ENCODE peak calls at places on chromosomes 4 and X, in ten cellular contexts. One of them, this sample, is unnamed.

GRCh38 chr4:179112441-179113170 is 1670.4 kb upstream of the AGA start:
- DNase-seq in astrocyte of the cerebellum: no peak
- DNase-seq in sigmoid colon: no peak
- DNase-seq in AG04449: no peak
- DNase-seq in A549: no peak
- DNase-seq in astrocyte of the spinal cord: no peak
- DNase-seq in HepG2: no peak
- DNase-seq in tibial artery: no peak
- DNase-seq in pancreas: no peak
- DNase-seq in lung: no peak
- DNase-seq in this sample: no peak

GRCh38 chrX:17535229-17535628 is 160.2 kb downstream of the NHS start:
- DNase-seq in astrocyte of the cerebellum: no peak
- DNase-seq in sigmoid colon: no peak
- DNase-seq in AG04449: no peak
- DNase-seq in A549: peak; percentile 46
- DNase-seq in astrocyte of the spinal cord: no peak
- DNase-seq in HepG2: peak; percentile 18
- DNase-seq in tibial artery: no peak
- DNase-seq in pancreas: peak; percentile 58
- DNase-seq in lung: no peak
- DNase-seq in this sample: peak; percentile 56

GRCh38 chrX:66622209-66622608 is 16.7 kb downstream of the EDA2R start:
- DNase-seq in astrocyte of the cerebellum: no peak
- DNase-seq in sigmoid colon: no peak
- DNase-seq in AG04449: no peak
- DNase-seq in A549: no peak
- DNase-seq in astrocyte of the spinal cord: no peak
- DNase-seq in HepG2: no peak
- DNase-seq in tibial artery: no peak
- DNase-seq in pancreas: no peak
- DNase-seq in lung: no peak
- DNase-seq in this sample: no peak

GRCh38 chrX:48458711-48459110 is 11.3 kb downstream of the SLC38A5 start:
- DNase-seq in astrocyte of the cerebellum: no peak
- DNase-seq in sigmoid colon: no peak
- DNase-seq in AG04449: no peak
- DNase-seq in A549: no peak
- DNase-seq in astrocyte of the spinal cord: no peak
- DNase-seq in HepG2: no peak
- DNase-seq in tibial artery: no peak
- DNase-seq in pancreas: no peak
- DNase-seq in lung: no peak
- DNase-seq in this sample: no peak

GRCh38 chr4:73451404-73451803 is 15.4 kb downstream of the AFP start:
- DNase-seq in astrocyte of the cerebellum: peak; percentile 89
- DNase-seq in sigmoid colon: no peak
- DNase-seq in AG04449: no peak
- DNase-seq in A549: peak; percentile 4
- DNase-seq in astrocyte of the spinal cord: peak; percentile 93
- DNase-seq in HepG2: no peak
- DNase-seq in tibial artery: no peak
- DNase-seq in pancreas: no peak
- DNase-seq in lung: no peak
- DNase-seq in this sample: no peak

GRCh38 chr4:124191329-124191728 is 521.2 kb downstream of the ANKRD50 start:
- DNase-seq in astrocyte of the cerebellum: no peak
- DNase-seq in sigmoid colon: no peak
- DNase-seq in AG04449: no peak
- DNase-seq in A549: no peak
- DNase-seq in astrocyte of the spinal cord: no peak
- DNase-seq in HepG2: no peak
- DNase-seq in tibial artery: no peak
- DNase-seq in pancreas: no peak
- DNase-seq in lung: no peak
- DNase-seq in this sample: no peak

GRCh38 chrX:11423362-11423818 is 130.2 kb downstream of the AMELX start:
- DNase-seq in astrocyte of the cerebellum: peak; percentile 52
- DNase-seq in sigmoid colon: no peak
- DNase-seq in AG04449: no peak
- DNase-seq in A549: peak; percentile 1
- DNase-seq in astrocyte of the spinal cord: peak; percentile 76
- DNase-seq in HepG2: no peak
- DNase-seq in tibial artery: peak; percentile 33
- DNase-seq in pancreas: peak; percentile 20
- DNase-seq in lung: peak; percentile 33
- DNase-seq in this sample: peak; percentile 22

GRCh38 chr4:151951727-151952078 is 190.9 kb upstream of the GATB start:
- DNase-seq in astrocyte of the cerebellum: no peak
- DNase-seq in sigmoid colon: no peak
- DNase-seq in AG04449: no peak
- DNase-seq in A549: no peak
- DNase-seq in astrocyte of the spinal cord: no peak
- DNase-seq in HepG2: no peak
- DNase-seq in tibial artery: no peak
- DNase-seq in pancreas: no peak
- DNase-seq in lung: no peak
- DNase-seq in this sample: no peak

GRCh38 chrX:129706395-129707072 is 32.2 kb upstream of the XPNPEP2 start:
- DNase-seq in astrocyte of the cerebellum: no peak
- DNase-seq in sigmoid colon: no peak
- DNase-seq in AG04449: no peak
- DNase-seq in A549: no peak
- DNase-seq in astrocyte of the spinal cord: peak; percentile 5
- DNase-seq in HepG2: no peak
- DNase-seq in tibial artery: peak; percentile 41
- DNase-seq in pancreas: peak; percentile 22
- DNase-seq in lung: no peak
- DNase-seq in this sample: no peak

GRCh38 chrX:45011131-45011530 is 138.1 kb downstream of the KDM6A start:
- DNase-seq in astrocyte of the cerebellum: no peak
- DNase-seq in sigmoid colon: no peak
- DNase-seq in AG04449: no peak
- DNase-seq in A549: peak; percentile 44
- DNase-seq in astrocyte of the spinal cord: peak; percentile 55
- DNase-seq in HepG2: no peak
- DNase-seq in tibial artery: no peak
- DNase-seq in pancreas: no peak
- DNase-seq in lung: no peak
- DNase-seq in this sample: no peak

GRCh38 chr4:82688091-82688815 is 110.3 kb downstream of the SCD5 start:
- DNase-seq in astrocyte of the cerebellum: no peak
- DNase-seq in sigmoid colon: no peak
- DNase-seq in AG04449: no peak
- DNase-seq in A549: no peak
- DNase-seq in astrocyte of the spinal cord: no peak
- DNase-seq in HepG2: no peak
- DNase-seq in tibial artery: no peak
- DNase-seq in pancreas: no peak
- DNase-seq in lung: no peak
- DNase-seq in this sample: no peak

GRCh38 chr4:53169695-53170617 is 195.9 kb downstream of the SCFD2 start:
- DNase-seq in astrocyte of the cerebellum: no peak
- DNase-seq in sigmoid colon: no peak
- DNase-seq in AG04449: no peak
- DNase-seq in A549: no peak
- DNase-seq in astrocyte of the spinal cord: no peak
- DNase-seq in HepG2: no peak
- DNase-seq in tibial artery: no peak
- DNase-seq in pancreas: no peak
- DNase-seq in lung: no peak
- DNase-seq in this sample: no peak

GRCh38 chrX:2608638-2609430 is 82.3 kb upstream of the CD99 start:
- DNase-seq in astrocyte of the cerebellum: peak; percentile 28
- DNase-seq in sigmoid colon: peak; percentile 91
- DNase-seq in AG04449: no peak
- DNase-seq in A549: peak; percentile 89
- DNase-seq in astrocyte of the spinal cord: peak; percentile 82
- DNase-seq in HepG2: peak; percentile 72
- DNase-seq in tibial artery: peak; percentile 81
- DNase-seq in pancreas: peak; percentile 87
- DNase-seq in lung: peak; percentile 90
- DNase-seq in this sample: peak; percentile 96

GRCh38 chr4:83782591-83782990 is 246.7 kb downstream of the GPAT3 start:
- DNase-seq in astrocyte of the cerebellum: no peak
- DNase-seq in sigmoid colon: no peak
- DNase-seq in AG04449: no peak
- DNase-seq in A549: no peak
- DNase-seq in astrocyte of the spinal cord: no peak
- DNase-seq in HepG2: no peak
- DNase-seq in tibial artery: no peak
- DNase-seq in pancreas: no peak
- DNase-seq in lung: no peak
- DNase-seq in this sample: no peak

GRCh38 chr4:57172065-57172464 is 61.9 kb upstream of the IGFBP7 start:
- DNase-seq in astrocyte of the cerebellum: no peak
- DNase-seq in sigmoid colon: no peak
- DNase-seq in AG04449: no peak
- DNase-seq in A549: no peak
- DNase-seq in astrocyte of the spinal cord: no peak
- DNase-seq in HepG2: no peak
- DNase-seq in tibial artery: no peak
- DNase-seq in pancreas: no peak
- DNase-seq in lung: no peak
- DNase-seq in this sample: no peak

GRCh38 chr4:16136771-16137170 is 52.9 kb upstream of the PROM1 start:
- DNase-seq in astrocyte of the cerebellum: no peak
- DNase-seq in sigmoid colon: no peak
- DNase-seq in AG04449: no peak
- DNase-seq in A549: no peak
- DNase-seq in astrocyte of the spinal cord: no peak
- DNase-seq in HepG2: no peak
- DNase-seq in tibial artery: no peak
- DNase-seq in pancreas: no peak
- DNase-seq in lung: no peak
- DNase-seq in this sample: no peak

GRCh38 chrX:150683536-150684146 is 9.6 kb upstream of the MTMR1 start:
- DNase-seq in astrocyte of the cerebellum: no peak
- DNase-seq in sigmoid colon: no peak
- DNase-seq in AG04449: no peak
- DNase-seq in A549: peak; percentile 50
- DNase-seq in astrocyte of the spinal cord: peak; percentile 12
- DNase-seq in HepG2: peak; percentile 26
- DNase-seq in tibial artery: no peak
- DNase-seq in pancreas: no peak
- DNase-seq in lung: no peak
- DNase-seq in this sample: no peak

GRCh38 chrX:39652336-39652735 is 445.4 kb downstream of the BCOR start:
- DNase-seq in astrocyte of the cerebellum: no peak
- DNase-seq in sigmoid colon: no peak
- DNase-seq in AG04449: no peak
- DNase-seq in A549: peak; percentile 29
- DNase-seq in astrocyte of the spinal cord: no peak
- DNase-seq in HepG2: no peak
- DNase-seq in tibial artery: no peak
- DNase-seq in pancreas: peak; percentile 27
- DNase-seq in lung: no peak
- DNase-seq in this sample: no peak

DNA sequence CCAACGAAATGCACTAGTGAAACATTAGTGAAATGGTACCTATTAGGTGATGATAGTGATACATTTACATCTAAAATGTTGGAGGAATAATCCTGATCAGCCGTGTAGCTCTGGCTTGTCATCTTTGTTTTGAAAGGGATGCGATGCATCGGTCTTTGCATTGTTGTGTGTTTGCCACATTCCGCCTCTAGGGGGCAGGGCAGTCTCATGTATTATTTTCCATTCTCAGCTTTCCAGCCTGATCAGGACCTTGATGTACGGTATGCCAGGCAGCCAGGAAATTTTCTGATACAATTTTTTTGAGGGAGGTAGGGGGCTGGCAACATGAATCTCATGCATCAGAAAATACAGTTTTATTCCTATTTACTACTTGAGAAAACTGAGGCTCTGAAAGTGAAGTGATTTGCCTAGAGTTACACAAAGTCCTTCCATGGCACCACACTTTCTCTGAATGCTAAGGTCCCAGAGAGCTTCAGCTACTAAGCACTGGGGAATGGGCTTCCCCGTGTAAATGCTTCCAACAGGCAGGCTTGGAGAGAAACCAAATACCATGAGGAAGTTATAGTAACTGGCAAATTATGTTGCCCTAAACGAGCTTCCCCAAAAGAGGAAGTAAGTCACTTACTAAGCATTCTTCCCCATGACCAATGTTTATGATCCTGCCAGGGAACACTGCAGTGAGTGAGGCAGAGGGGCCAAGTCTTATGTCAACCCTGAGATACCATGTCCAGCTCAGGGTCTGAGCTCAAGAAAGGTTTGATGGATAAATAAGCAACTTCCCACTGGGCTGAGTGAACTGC is 31.8 kb upstream of the IQSEC2 start:
- DNase-seq in astrocyte of the cerebellum: peak; percentile 23
- DNase-seq in sigmoid colon: peak; percentile 81
- DNase-seq in AG04449: peak; percentile 4
- DNase-seq in A549: peak; percentile 47
- DNase-seq in astrocyte of the spinal cord: peak; percentile 52
- DNase-seq in HepG2: peak; percentile 13
- DNase-seq in tibial artery: peak; percentile 48
- DNase-seq in pancreas: peak; percentile 74
- DNase-seq in lung: peak; percentile 71
- DNase-seq in this sample: peak; percentile 63
- TF ChIP-seq CTCF in astrocyte of the cerebellum: peak; percentile 82
- TF ChIP-seq CTCF in sigmoid colon: peak; percentile 50
- TF ChIP-seq CTCF in AG04449: peak; percentile 46
- TF ChIP-seq CTCF in A549: peak; percentile 76
- TF ChIP-seq CTCF in astrocyte of the spinal cord: peak; percentile 80
- TF ChIP-seq CTCF in HepG2: peak; percentile 77
- TF ChIP-seq CTCF in tibial artery: peak; percentile 50
- TF ChIP-seq CTCF in pancreas: peak; percentile 87
- TF ChIP-seq CTCF in lung: peak; percentile 71
- TF ChIP-seq CTCF in this sample: peak; percentile 67

GRCh38 chr4:76305033-76305687 is 1.4 kb upstream of the STBD1 start:
- DNase-seq in astrocyte of the cerebellum: no peak
- DNase-seq in sigmoid colon: no peak
- DNase-seq in AG04449: no peak
- DNase-seq in A549: no peak
- DNase-seq in astrocyte of the spinal cord: no peak
- DNase-seq in HepG2: no peak
- DNase-seq in tibial artery: no peak
- DNase-seq in pancreas: no peak
- DNase-seq in lung: no peak
- DNase-seq in this sample: no peak
- H3K4me3 ChIP-seq in astrocyte of the cerebellum: peak overlapping the region; percentile 72
- H3K4me3 ChIP-seq in sigmoid colon: peak overlapping the region; percentile 87
- H3K4me3 ChIP-seq in AG04449: peak overlapping the region; percentile 79
- H3K4me3 ChIP-seq in A549: peak overlapping the region; percentile 93
- H3K4me3 ChIP-seq in astrocyte of the spinal cord: no peak overlapping the region
- H3K4me3 ChIP-seq in HepG2: peak overlapping the region; percentile 79
- H3K4me3 ChIP-seq in tibial artery: peak overlapping the region; percentile 76
- H3K4me3 ChIP-seq in pancreas: no peak overlapping the region
- H3K4me3 ChIP-seq in lung: no peak overlapping the region
- H3K4me3 ChIP-seq in this sample: no peak overlapping the region

GRCh38 chr4:184118516-184118915 is 99.2 kb downstream of the ENPP6 start:
- DNase-seq in astrocyte of the cerebellum: no peak
- DNase-seq in sigmoid colon: no peak
- DNase-seq in AG04449: no peak
- DNase-seq in A549: no peak
- DNase-seq in astrocyte of the spinal cord: no peak
- DNase-seq in HepG2: no peak
- DNase-seq in tibial artery: no peak
- DNase-seq in pancreas: no peak
- DNase-seq in lung: peak; percentile 21
- DNase-seq in this sample: no peak
- TF ChIP-seq CTCF in astrocyte of the cerebellum: no peak
- TF ChIP-seq CTCF in sigmoid colon: no peak
- TF ChIP-seq CTCF in AG04449: no peak
- TF ChIP-seq CTCF in A549: no peak
- TF ChIP-seq CTCF in astrocyte of the spinal cord: no peak
- TF ChIP-seq CTCF in HepG2: no peak
- TF ChIP-seq CTCF in tibial artery: no peak
- TF ChIP-seq CTCF in pancreas: no peak
- TF ChIP-seq CTCF in lung: no peak
- TF ChIP-seq CTCF in this sample: no peak

GRCh38 chr4:112591593-112591992 is 45.1 kb downstream of the ZGRF1 start:
- DNase-seq in astrocyte of the cerebellum: no peak
- DNase-seq in sigmoid colon: no peak
- DNase-seq in AG04449: no peak
- DNase-seq in A549: no peak
- DNase-seq in astrocyte of the spinal cord: no peak
- DNase-seq in HepG2: no peak
- DNase-seq in tibial artery: no peak
- DNase-seq in pancreas: no peak
- DNase-seq in lung: no peak
- DNase-seq in this sample: no peak
- H3K4me3 ChIP-seq in astrocyte of the cerebellum: no peak overlapping the region
- H3K4me3 ChIP-seq in sigmoid colon: no peak overlapping the region
- H3K4me3 ChIP-seq in AG04449: no peak overlapping the region
- H3K4me3 ChIP-seq in A549: no peak overlapping the region
- H3K4me3 ChIP-seq in astrocyte of the spinal cord: no peak overlapping the region
- H3K4me3 ChIP-seq in HepG2: no peak overlapping the region
- H3K4me3 ChIP-seq in tibial artery: no peak overlapping the region
- H3K4me3 ChIP-seq in pancreas: no peak overlapping the region
- H3K4me3 ChIP-seq in lung: no peak overlapping the region
- H3K4me3 ChIP-seq in this sample: no peak overlapping the region

This sample was measured in Peyer's patch.